ENCODE peak calls at places on chromosomes 1 and 21, in seven cellular contexts. K, O, E, V, N, C and H are unnamed samples.

GRCh38 chr1:38087676-38088075 is 41.1 kb upstream of the POU3F1 start:
- DNase-seq in K (no peak), O (no peak), E (no peak), V (peak; percentile 34), N (no peak), C (no peak), H (no peak)

GRCh38 chr1:208298593-208299233 is 54.5 kb upstream of the PLXNA2 start:
- DNase-seq in K (no peak), O (peak; percentile 87), E (no peak), V (no peak), N (no peak), C (no peak), H (no peak)

GRCh38 chr1:174877208-174877673 is 122.5 kb upstream of the CACYBP start:
- DNase-seq in K (no peak), O (peak; percentile 29), E (no peak), V (no peak), N (no peak), C (no peak), H (no peak)

GRCh38 chr1:218284377-218284916 is 646 bp upstream of the RRP15 start:
- DNase-seq in K (no peak), O (no peak), E (no peak), V (peak; percentile 85), N (no peak), C (no peak), H (no peak)

GRCh38 chr1:6927626-6928025 is 142.4 kb downstream of the CAMTA1 start:
- DNase-seq in K (no peak), O (no peak), E (no peak), V (no peak), N (no peak), C (no peak), H (no peak)

GRCh38 chr1:171583581-171584194 is 38.4 kb upstream of the MYOCOS start:
- DNase-seq in K (no peak), O (no peak), E (no peak), V (no peak), N (no peak), C (no peak), H (no peak)

GRCh38 chr21:42818328-42818749 is 61.0 kb downstream of the WDR4 start:
- DNase-seq in K (no peak), O (no peak), E (peak; percentile 40), V (peak; percentile 88), N (no peak), C (no peak), H (no peak)

GRCh38 chr1:47848985-47849610 is 148.1 kb downstream of the TRABD2B start:
- DNase-seq in K (no peak), O (no peak), E (no peak), V (no peak), N (no peak), C (no peak), H (no peak)

GRCh38 chr1:25906644-25907300 is 553 bp upstream of the STMN1 start:
- DNase-seq in K (no peak), O (peak; percentile 62), E (no peak), V (no peak), N (peak; percentile 33), C (no peak), H (no peak)

GRCh38 chr1:38500352-38500751 is 359.2 kb downstream of the RRAGC start:
- DNase-seq in K (no peak), O (no peak), E (no peak), V (no peak), N (no peak), C (no peak), H (no peak)

GRCh38 chr1:166170075-166170474 is 3.3 kb upstream of the FAM78B start:
- DNase-seq in K (no peak), O (no peak), E (no peak), V (no peak), N (no peak), C (no peak), H (no peak)

GRCh38 chr1:85061711-85062424 is 13.6 kb upstream of the MCOLN3 start:
- DNase-seq in K (peak; percentile 99), O (peak; percentile 92), E (peak; percentile 56), V (peak; percentile 80), N (peak; percentile 84), C (peak; percentile 99), H (peak; percentile 95)

GRCh38 chr1:95982706-95983105 is 738.9 kb upstream of the PTBP2 start:
- DNase-seq in K (no peak), O (no peak), E (no peak), V (no peak), N (no peak), C (no peak), H (no peak)

GRCh38 chr1:2543543-2544092 is 12.6 kb upstream of the TNFRSF14 start:
- DNase-seq in K (no peak), O (peak; percentile 61), E (no peak), V (no peak), N (no peak), C (no peak), H (no peak)

GRCh38 chr1:216815239-216815955 is 92.2 kb upstream of the ESRRG start:
- DNase-seq in K (peak; percentile 60), O (peak; percentile 83), E (no peak), V (no peak), N (no peak), C (no peak), H (no peak)

GRCh38 chr1:118791094-118791691 is 196.9 kb downstream of the TBX15 start:
- DNase-seq in K (no peak), O (no peak), E (no peak), V (no peak), N (no peak), C (no peak), H (no peak)

GRCh38 chr1:224333309-224333926 is 3.4 kb upstream of the NVL start:
- DNase-seq in K (peak; percentile 22), O (peak; percentile 77), E (no peak), V (no peak), N (no peak), C (peak; percentile 47), H (no peak)

GRCh38 chr1:203464226-203464625 is 11.4 kb upstream of the PRELP start:
- DNase-seq in K (no peak), O (no peak), E (no peak), V (no peak), N (no peak), C (no peak), H (no peak)

GRCh38 chr1:148388260-148389026 is 94.7 kb downstream of the PPIAL4G start:
- DNase-seq in K (peak; percentile 77), O (peak; percentile 92), E (peak; percentile 63), V (peak; percentile 97), N (peak; percentile 46), C (peak; percentile 69), H (no peak)

GRCh38 chr21:46457801-46458314 is 833 bp upstream of the DIP2A start:
- DNase-seq in K (no peak), O (no peak), E (no peak), V (no peak), N (peak; percentile 19), C (no peak), H (no peak)

GRCh38 chr1:89953072-89953626 is 41.8 kb upstream of the ZNF326 start:
- DNase-seq in K (peak; percentile 68), O (no peak), E (no peak), V (no peak), N (no peak), C (peak; percentile 62), H (no peak)

GRCh38 chr1:42807056-42807668 is 9.8 kb upstream of the ERMAP start:
- DNase-seq in K (no peak), O (no peak), E (no peak), V (no peak), N (no peak), C (no peak), H (no peak)

GRCh38 chr1:1971017-1971416 is 32.6 kb downstream of the CFAP74 start:
- DNase-seq in K (no peak), O (no peak), E (no peak), V (no peak), N (no peak), C (no peak), H (no peak)

GRCh38 chr1:198107041-198107440 is 49.8 kb upstream of the NEK7 start:
- DNase-seq in K (no peak), O (no peak), E (no peak), V (no peak), N (no peak), C (no peak), H (no peak)